ENCODE peak calls at places on chromosome 20, in seven cellular contexts. One of them, this sample, is unnamed.

GRCh38 chr20:2626853-2627541 is 25.4 kb upstream of the NOP56 start:
- DNase-seq in endodermal cell: no peak
- DNase-seq in cardiac muscle cell: no peak
- DNase-seq in stomach: no peak
- DNase-seq in choroid plexus epithelial cell: peak; percentile 97
- DNase-seq in thyroid gland: peak; percentile 8
- DNase-seq in left ventricle myocardium inferior: no peak
- DNase-seq in this sample: peak; percentile 81

GRCh38 chr20:56780266-56780665 is 151.2 kb downstream of the TFAP2C start:
- DNase-seq in endodermal cell: no peak
- DNase-seq in cardiac muscle cell: no peak
- DNase-seq in stomach: no peak
- DNase-seq in choroid plexus epithelial cell: no peak
- DNase-seq in thyroid gland: no peak
- DNase-seq in left ventricle myocardium inferior: no peak
- DNase-seq in this sample: no peak

GRCh38 chr20:57395111-57395959 is 4.1 kb downstream of the RBM38 start:
- DNase-seq in endodermal cell: peak; percentile 77
- DNase-seq in cardiac muscle cell: peak; percentile 40
- DNase-seq in stomach: peak; percentile 73
- DNase-seq in choroid plexus epithelial cell: peak; percentile 13
- DNase-seq in thyroid gland: no peak
- DNase-seq in left ventricle myocardium inferior: peak; percentile 80
- DNase-seq in this sample: peak; percentile 68

GRCh38 chr20:20938599-20938998 is 167.6 kb downstream of the LINC00237 start:
- DNase-seq in endodermal cell: no peak
- DNase-seq in cardiac muscle cell: no peak
- DNase-seq in stomach: no peak
- DNase-seq in choroid plexus epithelial cell: no peak
- DNase-seq in thyroid gland: no peak
- DNase-seq in left ventricle myocardium inferior: no peak
- DNase-seq in this sample: no peak

GRCh38 chr20:58759947-58760346 is 67.3 kb downstream of the NPEPL1 start:
- DNase-seq in endodermal cell: peak; percentile 26
- DNase-seq in cardiac muscle cell: no peak
- DNase-seq in stomach: peak; percentile 10
- DNase-seq in choroid plexus epithelial cell: no peak
- DNase-seq in thyroid gland: no peak
- DNase-seq in left ventricle myocardium inferior: no peak
- DNase-seq in this sample: no peak

GRCh38 chr20:43953919-43954617 is 39.4 kb downstream of the TOX2 start:
- DNase-seq in endodermal cell: peak; percentile 63
- DNase-seq in cardiac muscle cell: no peak
- DNase-seq in stomach: no peak
- DNase-seq in choroid plexus epithelial cell: no peak
- DNase-seq in thyroid gland: no peak
- DNase-seq in left ventricle myocardium inferior: no peak
- DNase-seq in this sample: no peak

GRCh38 chr20:50911030-50911429 is 20.2 kb downstream of the ADNP start:
- DNase-seq in endodermal cell: no peak
- DNase-seq in cardiac muscle cell: no peak
- DNase-seq in stomach: no peak
- DNase-seq in choroid plexus epithelial cell: no peak
- DNase-seq in thyroid gland: no peak
- DNase-seq in left ventricle myocardium inferior: no peak
- DNase-seq in this sample: no peak

GRCh38 chr20:22583773-22584629 is at the start of gene FOXA2:
- DNase-seq in endodermal cell: peak; percentile 94
- DNase-seq in cardiac muscle cell: peak; percentile 10
- DNase-seq in stomach: peak; percentile 85
- DNase-seq in choroid plexus epithelial cell: no peak
- DNase-seq in thyroid gland: peak; percentile 60
- DNase-seq in left ventricle myocardium inferior: no peak
- DNase-seq in this sample: no peak

GRCh38 chr20:53021934-53022333 is 49.8 kb downstream of the TSHZ2 start:
- DNase-seq in endodermal cell: no peak
- DNase-seq in cardiac muscle cell: no peak
- DNase-seq in stomach: no peak
- DNase-seq in choroid plexus epithelial cell: no peak
- DNase-seq in thyroid gland: no peak
- DNase-seq in left ventricle myocardium inferior: no peak
- DNase-seq in this sample: no peak

GRCh38 chr20:3825526-3825925 is 5.2 kb downstream of the AP5S1 start:
- DNase-seq in endodermal cell: peak; percentile 81
- DNase-seq in cardiac muscle cell: no peak
- DNase-seq in stomach: no peak
- DNase-seq in choroid plexus epithelial cell: no peak
- DNase-seq in thyroid gland: no peak
- DNase-seq in left ventricle myocardium inferior: no peak
- DNase-seq in this sample: no peak

GRCh38 chr20:57869951-57870315 is 160.1 kb upstream of the PMEPA1 start:
- DNase-seq in endodermal cell: no peak
- DNase-seq in cardiac muscle cell: no peak
- DNase-seq in stomach: no peak
- DNase-seq in choroid plexus epithelial cell: no peak
- DNase-seq in thyroid gland: no peak
- DNase-seq in left ventricle myocardium inferior: no peak
- DNase-seq in this sample: no peak

GRCh38 chr20:15895560-15896084 is 677.6 kb downstream of the KIF16B start:
- DNase-seq in endodermal cell: no peak
- DNase-seq in cardiac muscle cell: no peak
- DNase-seq in stomach: no peak
- DNase-seq in choroid plexus epithelial cell: no peak
- DNase-seq in thyroid gland: no peak
- DNase-seq in left ventricle myocardium inferior: no peak
- DNase-seq in this sample: no peak

GRCh38 chr20:31260326-31260932 is 3.0 kb downstream of the DEFB115 start:
- DNase-seq in endodermal cell: no peak
- DNase-seq in cardiac muscle cell: no peak
- DNase-seq in stomach: no peak
- DNase-seq in choroid plexus epithelial cell: peak; percentile 5
- DNase-seq in thyroid gland: no peak
- DNase-seq in left ventricle myocardium inferior: no peak
- DNase-seq in this sample: no peak

GRCh38 chr20:21125072-21125848 is 622 bp upstream of the KIZ start:
- DNase-seq in endodermal cell: no peak
- DNase-seq in cardiac muscle cell: peak; percentile 54
- DNase-seq in stomach: peak; percentile 51
- DNase-seq in choroid plexus epithelial cell: peak; percentile 45
- DNase-seq in thyroid gland: peak; percentile 43
- DNase-seq in left ventricle myocardium inferior: no peak
- DNase-seq in this sample: peak; percentile 50

GRCh38 chr20:22794200-22794599 is 209.8 kb upstream of the FOXA2 start:
- DNase-seq in endodermal cell: no peak
- DNase-seq in cardiac muscle cell: no peak
- DNase-seq in stomach: no peak
- DNase-seq in choroid plexus epithelial cell: no peak
- DNase-seq in thyroid gland: no peak
- DNase-seq in left ventricle myocardium inferior: no peak
- DNase-seq in this sample: no peak

GRCh38 chr20:21557246-21557982 is 43.5 kb upstream of the NKX2-2 start:
- DNase-seq in endodermal cell: no peak
- DNase-seq in cardiac muscle cell: no peak
- DNase-seq in stomach: no peak
- DNase-seq in choroid plexus epithelial cell: no peak
- DNase-seq in thyroid gland: no peak
- DNase-seq in left ventricle myocardium inferior: no peak
- DNase-seq in this sample: no peak

GRCh38 chr20:56807118-56807517 is 178.0 kb downstream of the TFAP2C start:
- DNase-seq in endodermal cell: peak; percentile 68
- DNase-seq in cardiac muscle cell: no peak
- DNase-seq in stomach: no peak
- DNase-seq in choroid plexus epithelial cell: no peak
- DNase-seq in thyroid gland: no peak
- DNase-seq in left ventricle myocardium inferior: no peak
- DNase-seq in this sample: no peak

GRCh38 chr20:9214676-9215075 is 145.8 kb downstream of the PLCB4 start:
- DNase-seq in endodermal cell: no peak
- DNase-seq in cardiac muscle cell: no peak
- DNase-seq in stomach: no peak
- DNase-seq in choroid plexus epithelial cell: peak; percentile 75
- DNase-seq in thyroid gland: no peak
- DNase-seq in left ventricle myocardium inferior: no peak
- DNase-seq in this sample: peak; percentile 98

GRCh38 chr20:1184638-1185315 is at the start of gene TMEM74B:
- DNase-seq in endodermal cell: peak; percentile 74
- DNase-seq in cardiac muscle cell: no peak
- DNase-seq in stomach: no peak
- DNase-seq in choroid plexus epithelial cell: no peak
- DNase-seq in thyroid gland: no peak
- DNase-seq in left ventricle myocardium inferior: no peak
- DNase-seq in this sample: no peak

GRCh38 chr20:1180949-1181348 is 3.8 kb downstream of the TMEM74B start:
- DNase-seq in endodermal cell: no peak
- DNase-seq in cardiac muscle cell: no peak
- DNase-seq in stomach: no peak
- DNase-seq in choroid plexus epithelial cell: no peak
- DNase-seq in thyroid gland: no peak
- DNase-seq in left ventricle myocardium inferior: no peak
- DNase-seq in this sample: no peak

GRCh38 chr20:1184260-1184637 is 532 bp downstream of the TMEM74B start:
- DNase-seq in endodermal cell: no peak
- DNase-seq in cardiac muscle cell: no peak
- DNase-seq in stomach: no peak
- DNase-seq in choroid plexus epithelial cell: no peak
- DNase-seq in thyroid gland: no peak
- DNase-seq in left ventricle myocardium inferior: no peak
- DNase-seq in this sample: no peak

GRCh38 chr20:1183153-1183552 is 1.6 kb downstream of the TMEM74B start:
- DNase-seq in endodermal cell: no peak
- DNase-seq in cardiac muscle cell: no peak
- DNase-seq in stomach: no peak
- DNase-seq in choroid plexus epithelial cell: no peak
- DNase-seq in thyroid gland: no peak
- DNase-seq in left ventricle myocardium inferior: no peak
- DNase-seq in this sample: no peak

GRCh38 chr20:1182136-1182535 is 2.6 kb downstream of the TMEM74B start:
- DNase-seq in endodermal cell: no peak
- DNase-seq in cardiac muscle cell: no peak
- DNase-seq in stomach: no peak
- DNase-seq in choroid plexus epithelial cell: no peak
- DNase-seq in thyroid gland: no peak
- DNase-seq in left ventricle myocardium inferior: no peak
- DNase-seq in this sample: no peak
- TF ChIP-seq CTCF in endodermal cell: no peak
- TF ChIP-seq CTCF in cardiac muscle cell: no peak
- TF ChIP-seq CTCF in stomach: no peak
- TF ChIP-seq CTCF in choroid plexus epithelial cell: no peak
- TF ChIP-seq CTCF in thyroid gland: no peak
- TF ChIP-seq CTCF in left ventricle myocardium inferior: no peak
- TF ChIP-seq CTCF in this sample: no peak

GRCh38 chr20:24950836-24951525 is 1.9 kb downstream of the CST7 start:
- DNase-seq in endodermal cell: no peak
- DNase-seq in cardiac muscle cell: no peak
- DNase-seq in stomach: peak; percentile 18
- DNase-seq in choroid plexus epithelial cell: no peak
- DNase-seq in thyroid gland: no peak
- DNase-seq in left ventricle myocardium inferior: no peak
- DNase-seq in this sample: no peak

GRCh38 chr20:24951536-24952047 is 2.5 kb downstream of the CST7 start:
- DNase-seq in endodermal cell: peak; percentile 35
- DNase-seq in cardiac muscle cell: no peak
- DNase-seq in stomach: peak; percentile 24
- DNase-seq in choroid plexus epithelial cell: no peak
- DNase-seq in thyroid gland: no peak
- DNase-seq in left ventricle myocardium inferior: no peak
- DNase-seq in this sample: no peak

GRCh38 chr20:24949756-24950127 is 673 bp downstream of the CST7 start:
- DNase-seq in endodermal cell: peak; percentile 51
- DNase-seq in cardiac muscle cell: no peak
- DNase-seq in stomach: peak; percentile 24
- DNase-seq in choroid plexus epithelial cell: no peak
- DNase-seq in thyroid gland: no peak
- DNase-seq in left ventricle myocardium inferior: no peak
- DNase-seq in this sample: no peak

GRCh38 chr20:24950128-24950835 is 1.2 kb downstream of the CST7 start:
- DNase-seq in endodermal cell: peak; percentile 41
- DNase-seq in cardiac muscle cell: no peak
- DNase-seq in stomach: peak; percentile 24
- DNase-seq in choroid plexus epithelial cell: no peak
- DNase-seq in thyroid gland: no peak
- DNase-seq in left ventricle myocardium inferior: no peak
- DNase-seq in this sample: no peak

GRCh38 chr20:24948939-24949679 is at the start of gene CST7:
- DNase-seq in endodermal cell: peak; percentile 22
- DNase-seq in cardiac muscle cell: no peak
- DNase-seq in stomach: peak; percentile 49
- DNase-seq in choroid plexus epithelial cell: no peak
- DNase-seq in thyroid gland: no peak
- DNase-seq in left ventricle myocardium inferior: no peak
- DNase-seq in this sample: no peak
- H3K4me3 ChIP-seq in endodermal cell: no peak within 1 kb of the TSS
- H3K4me3 ChIP-seq in cardiac muscle cell: no peak within 1 kb of the TSS
- H3K4me3 ChIP-seq in stomach: peak within 1 kb of the TSS; percentile 9
- H3K4me3 ChIP-seq in choroid plexus epithelial cell: no peak within 1 kb of the TSS
- H3K4me3 ChIP-seq in thyroid gland: no peak within 1 kb of the TSS
- H3K4me3 ChIP-seq in left ventricle myocardium inferior: no peak within 1 kb of the TSS
- H3K4me3 ChIP-seq in this sample: no peak within 1 kb of the TSS

DNA sequence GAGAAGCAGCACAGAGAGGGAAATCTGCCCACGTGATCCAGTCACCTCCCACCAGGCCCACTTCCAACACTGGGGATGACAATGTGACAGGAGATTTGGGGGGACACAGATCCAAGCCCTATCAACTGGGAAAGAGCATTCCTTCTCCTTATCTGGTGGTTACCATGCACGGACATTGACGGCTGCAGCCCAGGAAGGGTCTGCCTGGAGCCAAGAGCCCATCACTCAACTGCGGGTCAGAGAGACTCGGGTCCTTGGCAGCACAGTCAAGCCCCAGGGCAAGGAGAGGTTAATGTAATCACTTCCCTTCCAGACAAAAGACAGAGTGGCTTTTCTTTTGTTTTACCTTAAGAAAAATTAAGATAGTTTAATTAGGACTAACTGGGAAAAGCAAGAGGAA is 112.2 kb upstream of the CST7 start:
- DNase-seq in endodermal cell: peak; percentile 41
- DNase-seq in cardiac muscle cell: peak; percentile 8
- DNase-seq in stomach: no peak
- DNase-seq in choroid plexus epithelial cell: no peak
- DNase-seq in thyroid gland: no peak
- DNase-seq in left ventricle myocardium inferior: no peak
- DNase-seq in this sample: no peak
- TF ChIP-seq CTCF in endodermal cell: no peak
- TF ChIP-seq CTCF in cardiac muscle cell: no peak
- TF ChIP-seq CTCF in stomach: no peak
- TF ChIP-seq CTCF in choroid plexus epithelial cell: no peak
- TF ChIP-seq CTCF in thyroid gland: no peak
- TF ChIP-seq CTCF in left ventricle myocardium inferior: no peak
- TF ChIP-seq CTCF in this sample: no peak

DNA sequence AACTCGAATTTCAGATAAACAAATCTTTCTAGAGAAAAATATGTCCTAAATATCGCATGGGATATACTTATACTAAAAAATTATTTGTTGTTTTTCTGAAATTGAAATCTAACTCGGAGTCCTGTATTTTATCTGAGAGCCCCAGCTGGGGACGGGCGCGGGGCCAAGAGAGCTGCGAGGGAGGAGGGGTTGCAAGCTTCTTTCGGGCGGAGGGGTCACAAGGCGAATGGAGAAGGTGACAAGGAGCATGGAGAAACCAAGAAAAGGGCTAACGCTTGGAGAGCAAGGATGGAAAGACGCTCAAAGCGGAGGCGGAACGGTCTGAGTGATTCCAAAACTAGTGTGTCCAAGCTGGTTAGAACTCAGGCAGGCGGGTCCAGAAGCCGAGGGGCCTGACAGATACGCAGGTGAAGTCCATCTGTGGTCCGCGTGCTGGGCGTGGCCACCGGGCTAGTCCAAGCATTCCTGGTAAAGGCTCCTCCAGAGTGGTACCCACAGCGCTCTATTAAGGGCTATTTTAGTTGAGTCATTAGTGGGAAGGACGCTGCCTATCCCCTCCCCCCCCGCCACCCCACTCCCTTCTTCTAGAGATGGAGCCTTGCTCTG is 41.5 kb upstream of the ZNFX1 start:
- DNase-seq in endodermal cell: peak; percentile 75
- DNase-seq in cardiac muscle cell: no peak
- DNase-seq in stomach: no peak
- DNase-seq in choroid plexus epithelial cell: no peak
- DNase-seq in thyroid gland: peak; percentile 9
- DNase-seq in left ventricle myocardium inferior: no peak
- DNase-seq in this sample: no peak
- H3K4me3 ChIP-seq in endodermal cell: peak overlapping the region; percentile 79
- H3K4me3 ChIP-seq in cardiac muscle cell: peak overlapping the region; percentile 40
- H3K4me3 ChIP-seq in stomach: peak overlapping the region; percentile 33
- H3K4me3 ChIP-seq in choroid plexus epithelial cell: no peak overlapping the region
- H3K4me3 ChIP-seq in thyroid gland: peak overlapping the region; percentile 36
- H3K4me3 ChIP-seq in left ventricle myocardium inferior: peak overlapping the region; percentile 54
- H3K4me3 ChIP-seq in this sample: peak overlapping the region; percentile 36